ENCODE peak calls at places on chromosomes 7 and 10, in six cellular contexts. R is HCT116, D is SK-N-SH, I is Karpas-422, K is PC-3, B is GM23248. T is an unnamed sample.

GRCh38 chr7:148026713-148027112 is 563.9 kb upstream of the C7orf33 start:
- DNase-seq in K (no peak), R (no peak), I (no peak), D (no peak), B (no peak), T (no peak)

GRCh38 chr7:3953133-3953532 is 652.1 kb downstream of the SDK1 start:
- DNase-seq in K (no peak), R (no peak), B (no peak), I (no peak), D (no peak), T (no peak)

GRCh38 chr10:61896854-61897661 is 4.4 kb upstream of the ARID5B start:
- DNase-seq in B (peak; percentile 79), R (peak; percentile 80), K (peak; percentile 91), D (peak; percentile 67), I (peak; percentile 94), T (peak; percentile 91)

GRCh38 chr10:132417957-132418441 is 21.0 kb downstream of the PWWP2B start:
- DNase-seq in K (no peak), I (no peak), D (peak; percentile 41), R (no peak), B (no peak), T (no peak)

GRCh38 chr7:41869596-41869995 is 166.7 kb upstream of the INHBA start:
- DNase-seq in R (no peak), I (no peak), D (no peak), K (no peak), B (peak; percentile 60), T (no peak)

GRCh38 chr7:26500749-26501352 is 209.2 kb downstream of the SNX10 start:
- DNase-seq in K (peak; percentile 58), I (peak; percentile 86), B (peak; percentile 60), R (peak; percentile 15), D (peak; percentile 55), T (peak; percentile 51)

GRCh38 chr7:30563326-30563942 is 31.2 kb upstream of the GARS1 start:
- DNase-seq in D (no peak), R (no peak), I (no peak), K (peak; percentile 87), B (peak; percentile 52), T (no peak)

GRCh38 chr10:102752934-102753664 is 9.4 kb downstream of the WBP1L start:
- DNase-seq in B (peak; percentile 86), K (peak; percentile 37), I (peak; percentile 73), R (no peak), D (peak; percentile 49), T (peak; percentile 76)

GRCh38 chr10:86599729-86600128 is 54.6 kb upstream of the OPN4 start:
- DNase-seq in B (no peak), K (no peak), I (peak; percentile 69), D (no peak), R (no peak), T (peak; percentile 30)

GRCh38 chr7:1020849-1021251 is 23.5 kb upstream of the GPR146 start:
- DNase-seq in K (peak; percentile 4), R (no peak), I (peak; percentile 80), D (no peak), B (no peak), T (no peak)

GRCh38 chr7:82141427-82141826 is 302.1 kb downstream of the CACNA2D1 start:
- DNase-seq in I (no peak), K (no peak), B (peak; percentile 5), D (no peak), R (no peak), T (no peak)

GRCh38 chr10:72904806-72905205 is 11.3 kb downstream of the OIT3 start:
- DNase-seq in D (no peak), K (no peak), R (no peak), B (no peak), I (peak; percentile 54), T (peak; percentile 8)

GRCh38 chr10:90062786-90063185 is 361.4 kb downstream of the KIF20B start:
- DNase-seq in I (no peak), B (no peak), K (no peak), R (no peak), D (no peak), T (no peak)

GRCh38 chr7:7182156-7183060 is at the start of gene C1GALT1:
- DNase-seq in B (peak; percentile 98), K (peak; percentile 96), D (peak; percentile 98), R (peak; percentile 93), I (peak; percentile 99), T (peak; percentile 96)

GRCh38 chr7:81159402-81159801 is 240.6 kb upstream of the SEMA3C start:
- DNase-seq in I (no peak), D (peak; percentile 24), B (peak; percentile 44), R (peak; percentile 13), K (peak; percentile 84), T (no peak)

GRCh38 chr7:116505823-116506222 is 6.3 kb downstream of the CAV2 start:
- DNase-seq in R (no peak), I (no peak), D (no peak), B (no peak), K (no peak), T (no peak)

GRCh38 chr10:11160982-11161554 is 143.4 kb downstream of the CELF2 start:
- DNase-seq in K (no peak), D (no peak), I (no peak), B (no peak), R (no peak), T (peak; percentile 85)

GRCh38 chr10:43229208-43230061 is 37.4 kb downstream of the RASGEF1A start:
- DNase-seq in D (peak; percentile 74), R (no peak), K (no peak), I (no peak), B (peak; percentile 29), T (no peak)

GRCh38 chr10:110843031-110843430 is 28.7 kb upstream of the PDCD4 start:
- DNase-seq in K (no peak), D (no peak), I (peak; percentile 44), R (no peak), B (no peak), T (peak; percentile 97)

GRCh38 chr7:43942997-43943701 is 16.9 kb downstream of the UBE2D4 start:
- DNase-seq in I (no peak), K (peak; percentile 79), R (no peak), B (peak; percentile 26), D (no peak), T (no peak)

GRCh38 chr7:74174606-74175082 is 488 bp downstream of the EIF4H start:
- DNase-seq in D (peak; percentile 85), K (peak; percentile 15), B (peak; percentile 75), I (peak; percentile 71), R (no peak), T (peak; percentile 31)

GRCh38 chr10:131654471-131655087 is 246.2 kb upstream of the PPP2R2D start:
- DNase-seq in K (no peak), B (no peak), D (no peak), I (no peak), R (no peak), T (no peak)

GRCh38 chr7:134618756-134619530 is 27.7 kb upstream of the BPGM start:
- DNase-seq in R (no peak), I (no peak), D (no peak), B (peak; percentile 88), K (peak; percentile 73), T (no peak)

GRCh38 chr10:119257894-119258293 is 50.5 kb downstream of the GRK5 start:
- DNase-seq in B (no peak), K (no peak), D (no peak), R (no peak), I (no peak), T (no peak)

GRCh38 chr7:25656581-25657026 is 428.3 kb upstream of the NPVF start:
- DNase-seq in B (peak; percentile 3), K (no peak), D (peak; percentile 34), I (no peak), R (no peak), T (no peak)

GRCh38 chr10:76055963-76056362 is 624.5 kb downstream of the LRMDA start:
- DNase-seq in I (no peak), B (no peak), R (no peak), D (no peak), K (no peak), T (no peak)

GRCh38 chr10:124737708-124738107 is 6.5 kb downstream of the FAM53B start:
- DNase-seq in R (no peak), D (no peak), K (no peak), I (no peak), B (no peak), T (no peak)

DNA sequence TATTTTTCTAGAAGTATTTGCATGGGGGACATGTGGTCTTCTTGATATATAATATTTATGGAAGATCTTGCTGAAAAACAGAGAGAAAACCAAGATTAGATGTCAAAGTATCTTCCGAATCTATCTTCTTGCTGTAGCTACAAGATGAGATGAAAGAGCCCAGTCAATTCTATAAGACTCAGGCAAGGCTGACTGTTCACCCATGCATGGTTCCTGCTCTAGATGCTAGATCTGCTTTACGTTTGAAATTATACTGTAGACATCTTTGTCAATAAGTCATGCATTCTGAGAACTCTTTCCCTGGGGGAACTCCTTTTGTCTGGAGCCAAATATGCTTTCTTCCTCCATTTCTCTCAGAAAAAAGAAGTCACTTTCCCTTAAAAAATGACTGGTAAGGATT is 1292.0 kb downstream of the XPNPEP1 start:
- DNase-seq in K (no peak), D (no peak), I (no peak), B (no peak), R (no peak), T (no peak)
- H3K9ac ChIP-seq in K (no peak overlapping the region), D (no peak overlapping the region), I (no peak overlapping the region), B (no peak overlapping the region), R (no peak overlapping the region), T (no peak overlapping the region)

DNA sequence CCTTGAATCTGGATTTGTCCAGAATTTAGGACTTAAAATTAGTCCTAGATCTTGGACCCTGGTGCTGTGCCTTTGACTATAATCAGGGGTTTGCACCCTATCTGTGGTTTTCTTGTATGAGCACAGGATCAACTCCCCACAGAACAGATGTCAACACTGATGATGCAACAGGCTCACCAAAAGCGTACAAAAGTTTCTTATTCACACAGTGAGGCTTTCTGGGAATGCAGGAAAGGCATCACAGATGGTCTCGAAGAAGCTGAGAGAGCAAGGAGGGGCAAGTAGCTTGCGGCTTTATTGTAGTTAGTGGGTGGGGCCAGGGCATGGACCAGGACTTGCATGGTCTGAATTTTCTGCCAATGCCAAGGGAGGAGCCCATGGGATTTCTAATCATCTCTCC is 46.2 kb downstream of the SEC61G start:
- DNase-seq in R (no peak), B (no peak), K (no peak), I (no peak), D (no peak), T (no peak)
- H3K9me2 ChIP-seq in R (no peaks in the 10 kb centered on the region), B (no peaks in the 10 kb centered on the region), K (no peaks in the 10 kb centered on the region), I (no peaks in the 10 kb centered on the region), D (no peaks in the 10 kb centered on the region), T (no peaks in the 10 kb centered on the region)

GRCh38 chr10:113099431-113100298 is 149.6 kb downstream of the TCF7L2 start:
- DNase-seq in I (no peak), B (no peak), D (peak; percentile 47), K (no peak), R (no peak), T (no peak)
- H3K9ac ChIP-seq in I (no peak overlapping the region), B (no peak overlapping the region), D (no peak overlapping the region), K (no peak overlapping the region), R (no peak overlapping the region), T (no peak overlapping the region)

GRCh38 chr7:131895541-131896173 is 339.2 kb upstream of the PODXL start:
- DNase-seq in K (peak; percentile 95), I (no peak), B (peak; percentile 98), D (no peak), R (peak; percentile 78), T (no peak)

GRCh38 chr7:131897790-131898165 is 341.4 kb upstream of the PODXL start:
- DNase-seq in I (no peak), R (no peak), B (no peak), D (no peak), K (no peak), T (no peak)

GRCh38 chr7:131896189-131896855 is 339.9 kb upstream of the PODXL start:
- DNase-seq in I (no peak), R (no peak), D (no peak), B (no peak), K (no peak), T (no peak)

GRCh38 chr7:131898418-131898817 is 342.0 kb upstream of the PODXL start:
- DNase-seq in B (peak; percentile 66), R (no peak), I (no peak), K (peak; percentile 15), D (no peak), T (no peak)

GRCh38 chr7:131897016-131897789 is 340.8 kb upstream of the PODXL start:
- DNase-seq in I (no peak), K (peak; percentile 62), D (peak; percentile 16), R (peak; percentile 12), B (peak; percentile 87), T (no peak)
- H3K9me2 ChIP-seq in I (no peaks in the 10 kb centered on the region), K (no peaks in the 10 kb centered on the region), D (no peaks in the 10 kb centered on the region), R (no peaks in the 10 kb centered on the region), B (no peaks in the 10 kb centered on the region), T (no peaks in the 10 kb centered on the region)